ENCODE peak calls at places on chromosomes 2 and 18, in four cellular contexts. S is activated CD4-positive, alpha-beta T cell treated with anti-CD3 and anti-CD28 coated beads for 4 hours; M is H7; E is fibroblast of lung. Y is an unnamed sample.

GRCh38 chr2:74856004-74856578 is 22.2 kb downstream of the HK2 start:
- DNase-seq in E (no peak), M (no peak), S (no peak), Y (no peak)

GRCh38 chr2:66127656-66128055 is 307.3 kb upstream of the MEIS1 start:
- DNase-seq in S (no peak), M (no peak), E (no peak), Y (peak; percentile 15)

GRCh38 chr2:98253461-98254073 is 92.7 kb upstream of the CNGA3 start:
- DNase-seq in M (no peak), S (no peak), E (peak; percentile 75), Y (no peak)

GRCh38 chr18:72866572-72866900 is 1.3 kb downstream of the NETO1 start:
- DNase-seq in S (no peak), M (no peak), E (no peak), Y (no peak)

GRCh38 chr2:200168641-200169265 is 137.7 kb upstream of the SPATS2L start:
- DNase-seq in S (no peak), E (peak; percentile 46), M (peak; percentile 49), Y (peak; percentile 22)

GRCh38 chr2:72947947-72948346 is 30.6 kb downstream of the EMX1 start:
- DNase-seq in S (no peak), M (no peak), E (no peak), Y (no peak)

GRCh38 chr18:79569720-79570119 is 109.9 kb upstream of the CTDP1 start:
- DNase-seq in E (no peak), S (no peak), M (no peak), Y (no peak)

GRCh38 chr2:11096591-11096990 is 58.7 kb upstream of the SLC66A3 start:
- DNase-seq in E (no peak), M (no peak), S (no peak), Y (no peak)

GRCh38 chr2:126657636-126658315 is 1.8 kb downstream of the GYPC start:
- DNase-seq in E (peak; percentile 98), S (peak; percentile 47), M (peak; percentile 85), Y (peak; percentile 66)

GRCh38 chr18:79513381-79514081 is 117.8 kb downstream of the NFATC1 start:
- DNase-seq in S (no peak), E (no peak), M (peak; percentile 42), Y (no peak)

GRCh38 chr2:218896501-218897393 is 16.1 kb downstream of the WNT10A start:
- DNase-seq in S (peak; percentile 83), M (peak; percentile 91), E (peak; percentile 64), Y (no peak)

GRCh38 chr18:59002974-59003594 is 136.6 kb upstream of the SEC11C start:
- DNase-seq in S (no peak), M (no peak), E (no peak), Y (no peak)

GRCh38 chr18:78612801-78613200 is 366.8 kb upstream of the SALL3 start:
- DNase-seq in E (no peak), S (no peak), M (no peak), Y (no peak)

GRCh38 chr2:187994464-187995331 is 297.0 kb upstream of the GULP1 start:
- DNase-seq in M (no peak), E (peak; percentile 18), S (no peak), Y (no peak)

GRCh38 chr18:361941-362913 is 94.4 kb upstream of the THOC1 start:
- DNase-seq in S (no peak), M (no peak), E (peak; percentile 95), Y (no peak)

GRCh38 chr2:84421791-84422190 is 37.3 kb downstream of the SUCLG1 start:
- DNase-seq in M (no peak), S (no peak), E (no peak), Y (no peak)

GRCh38 chr18:34718610-34719009 is 8.5 kb downstream of the DTNA start:
- DNase-seq in S (no peak), M (no peak), E (no peak), Y (no peak)

GRCh38 chr2:14677039-14677438 is 44.5 kb downstream of the LRATD1 start:
- DNase-seq in E (no peak), S (no peak), M (no peak), Y (no peak)

GRCh38 chr18:74457043-74457742 is at the start of gene DIPK1C:
- DNase-seq in E (no peak), M (peak; percentile 82), S (no peak), Y (peak; percentile 40)